ENCODE peak calls at places on chromosomes 13 and 19, in seven cellular contexts. R, L, V, C, P, K and F are unnamed samples. For H3K4me1, the result is how much of the 10 kb centered on the place peaks cover.

GRCh38 chr13:28489536-28489935 is 5.4 kb downstream of the FLT1 start:
- DNase-seq in L (no peak), C (peak), R (peak), K (no peak), P (no peak), V (no peak), F (peak)

GRCh38 chr13:111903143-111903542 is 163.8 kb upstream of the SOX1 start:
- DNase-seq in K (peak), P (peak), R (no peak), C (peak), V (no peak), L (peak), F (peak)

GRCh38 chr19:1079566-1080111 is 12.7 kb downstream of the ARHGAP45 start:
- DNase-seq in K (no peak), C (no peak), V (no peak), P (no peak), R (no peak), L (peak), F (no peak)

GRCh38 chr13:107799001-107799400 is 416.3 kb downstream of the LIG4 start:
- DNase-seq in R (peak), K (no peak), C (peak), P (no peak), L (no peak), V (no peak), F (no peak)

GRCh38 chr13:110644892-110645521 is 29.7 kb downstream of the NAXD start:
- DNase-seq in C (peak), V (peak), K (peak), L (peak), P (peak), R (peak), F (peak)

GRCh38 chr19:16772841-16773240 is 53.2 kb downstream of the NWD1 start:
- DNase-seq in C (no peak), V (no peak), K (no peak), P (no peak), L (no peak), R (no peak), F (no peak)

GRCh38 chr13:73945871-73946270 is 188.3 kb downstream of the KLF12 start:
- DNase-seq in K (no peak), L (no peak), P (no peak), R (no peak), C (peak), V (peak), F (no peak)

GRCh38 chr13:28640861-28641599 is 17.9 kb upstream of the POMP start:
- DNase-seq in C (no peak), L (no peak), V (no peak), K (no peak), R (no peak), P (no peak), F (peak)

GRCh38 chr13:114099918-114100445 is 32.4 kb downstream of the RASA3 start:
- DNase-seq in C (peak), K (peak), P (peak), L (peak), R (peak), V (no peak), F (peak)

GRCh38 chr13:63048648-63049047 is 1633.0 kb upstream of the PCDH20 start:
- DNase-seq in L (no peak), C (no peak), V (no peak), K (no peak), R (peak), P (no peak), F (no peak)

GRCh38 chr13:63044617-63045016 is 1629.0 kb upstream of the PCDH20 start:
- DNase-seq in C (no peak), L (no peak), R (no peak), V (no peak), P (no peak), K (no peak), F (no peak)

GRCh38 chr13:63050287-63050686 is 1634.6 kb upstream of the PCDH20 start:
- DNase-seq in V (no peak), P (no peak), R (no peak), L (no peak), K (no peak), C (no peak), F (no peak)
- H4K8ac ChIP-seq in V (no peak), P (no peak), R (no peak), L (no peak), K (no peak), C (no peak), F (no peak)

GRCh38 chr19:13045812-13046211 is 50.5 kb downstream of the NFIX start:
- DNase-seq in V (no peak), K (no peak), P (no peak), L (no peak), C (no peak), R (no peak), F (no peak)

GRCh38 chr19:13042443-13043130 is 47.3 kb downstream of the NFIX start:
- DNase-seq in L (no peak), K (no peak), V (no peak), R (peak), P (no peak), C (no peak), F (no peak)

GRCh38 chr19:13040916-13041292 is 45.6 kb downstream of the NFIX start:
- DNase-seq in C (no peak), R (no peak), V (no peak), K (no peak), L (no peak), P (no peak), F (no peak)

GRCh38 chr19:13044160-13044853 is 49.0 kb downstream of the NFIX start:
- DNase-seq in L (no peak), R (peak), C (no peak), P (no peak), K (no peak), V (no peak), F (no peak)

GRCh38 chr19:13043285-13043684 is 48.0 kb downstream of the NFIX start:
- DNase-seq in R (no peak), V (no peak), K (no peak), P (no peak), L (no peak), C (no peak), F (no peak)
- H3K4me1 ChIP-seq in R (under half), V (under half), K (under half), P (under half), L (under half), C (under half), F (under half)

DNA sequence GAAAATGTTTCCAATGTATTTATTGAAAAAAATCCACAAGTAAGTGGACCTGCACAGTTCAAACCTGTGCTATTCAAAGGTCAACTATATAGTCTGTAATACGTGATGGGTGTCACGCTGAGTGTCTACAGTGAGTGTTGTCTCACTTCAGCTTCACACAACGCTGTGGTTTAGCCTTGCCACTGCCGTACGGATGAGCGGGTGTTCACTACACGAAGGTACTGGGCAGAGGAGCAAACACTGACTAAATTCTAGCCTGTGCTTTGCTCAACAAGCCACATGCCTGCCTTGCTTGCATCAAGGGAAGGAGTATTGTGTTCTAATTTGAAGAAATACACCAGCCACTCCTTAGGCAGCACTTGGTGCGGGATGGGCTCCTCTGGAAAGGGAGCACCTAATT is 3.4 kb upstream of the FFAR3 start:
- DNase-seq in P (no peak), V (no peak), K (no peak), C (no peak), R (no peak), L (no peak), F (no peak)
- H4K8ac ChIP-seq in P (no peak), V (no peak), K (no peak), C (no peak), R (no peak), L (no peak), F (no peak)

DNA sequence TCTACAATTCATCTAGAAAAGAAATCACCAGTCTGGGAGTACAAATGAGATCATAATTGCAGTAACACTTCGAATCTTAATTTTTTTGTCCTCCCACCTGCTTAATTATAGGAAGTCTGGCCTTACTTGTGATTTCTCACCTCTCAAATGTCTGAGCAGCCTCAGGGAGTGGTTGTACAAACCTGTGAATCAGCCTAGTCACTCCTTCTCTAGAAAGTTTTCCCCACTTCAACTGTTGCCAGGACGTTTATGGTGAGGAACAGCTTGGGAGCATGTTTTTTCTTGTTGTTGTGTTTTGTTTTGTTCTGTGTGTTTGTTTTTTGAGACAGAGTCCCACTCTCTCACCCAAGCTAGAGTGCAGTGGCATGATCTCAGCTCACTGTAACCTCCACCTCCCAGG is 50.3 kb upstream of the CLDN10 start:
- DNase-seq in C (no peak), V (no peak), R (no peak), K (no peak), P (no peak), L (no peak), F (no peak)
- H3K4me1 ChIP-seq in C (under half), V (under half), R (under half), K (under half), P (under half), L (under half), F (under half)

GRCh38 chr13:19836472-19836871 is 27.0 kb downstream of the ZMYM5 start:
- DNase-seq in L (no peak), R (peak), C (no peak), K (no peak), V (no peak), P (no peak), F (peak)

GRCh38 chr13:19834704-19835103 is 28.7 kb downstream of the ZMYM5 start:
- DNase-seq in L (no peak), V (no peak), C (no peak), K (no peak), R (no peak), P (no peak), F (no peak)

DNA sequence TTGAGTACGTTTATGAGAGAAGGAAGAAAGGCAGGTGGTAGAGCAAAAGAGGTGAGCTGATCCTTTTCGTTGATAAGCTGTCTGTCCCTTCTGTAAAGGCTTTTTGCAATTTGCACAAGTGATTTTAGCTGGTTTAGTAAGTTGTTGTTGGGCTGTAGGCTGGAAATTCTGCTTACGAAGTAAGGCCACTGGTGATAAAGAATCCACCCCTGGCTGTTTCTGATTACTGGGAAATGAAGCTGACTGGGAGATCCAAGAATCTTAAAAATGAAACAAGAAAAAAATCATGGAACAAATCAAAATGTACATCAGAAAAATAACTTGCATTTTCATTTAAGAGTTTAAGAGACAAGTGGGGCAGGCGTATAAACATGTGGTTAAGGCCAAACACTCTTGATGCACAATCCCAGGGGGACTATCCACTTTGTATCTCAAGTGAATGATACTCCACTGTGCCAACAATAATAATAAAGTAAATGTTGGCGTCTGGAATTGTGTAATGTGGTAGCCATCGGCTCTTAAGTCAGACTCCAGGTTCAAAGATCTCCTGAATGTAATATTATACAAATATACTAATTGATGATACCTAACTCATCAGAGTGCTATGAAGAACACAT is 24.6 kb downstream of the ZMYM5 start:
- DNase-seq in R (peak), L (no peak), P (no peak), V (no peak), C (no peak), K (no peak), F (no peak)
- H4K8ac ChIP-seq in R (no peak), L (no peak), P (no peak), V (no peak), C (no peak), K (no peak), F (no peak)

GRCh38 chr19:10762656-10763055 is 44.8 kb downstream of the DNM2 start:
- DNase-seq in L (no peak), P (no peak), C (peak), R (no peak), V (no peak), K (peak), F (no peak)

GRCh38 chr19:10761443-10762242 is 43.8 kb downstream of the DNM2 start:
- DNase-seq in K (no peak), V (no peak), L (peak), R (no peak), C (no peak), P (no peak), F (no peak)

GRCh38 chr19:10763828-10764339 is 46.0 kb downstream of the DNM2 start:
- DNase-seq in L (no peak), K (no peak), C (no peak), V (no peak), R (no peak), P (no peak), F (no peak)

GRCh38 chr19:10764340-10764894 is 46.5 kb downstream of the DNM2 start:
- DNase-seq in P (no peak), R (no peak), V (no peak), L (no peak), K (no peak), C (no peak), F (no peak)

DNA sequence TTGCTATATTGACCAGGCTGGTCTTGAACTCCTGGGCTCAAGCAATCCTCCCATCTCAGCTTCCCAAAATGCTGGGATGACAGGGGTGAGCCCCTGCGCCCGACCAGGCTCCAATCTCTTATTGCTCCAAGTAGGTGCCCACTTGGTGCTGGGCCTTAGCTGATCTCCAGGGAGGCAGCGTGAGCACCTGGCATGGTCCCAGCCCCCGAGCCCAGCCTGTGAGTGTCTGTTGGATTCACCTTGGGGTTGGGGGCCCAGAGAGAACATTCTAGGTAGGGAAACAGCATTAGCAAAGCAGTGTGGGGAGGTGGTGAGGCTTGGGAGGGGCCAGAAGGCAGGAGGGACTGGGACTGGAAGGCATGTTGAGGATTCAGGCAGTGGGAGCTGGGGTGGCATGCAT is 45.5 kb downstream of the DNM2 start:
- DNase-seq in V (no peak), R (no peak), L (no peak), K (no peak), P (no peak), C (no peak), F (no peak)
- H3K4me1 ChIP-seq in V (under half), R (under half), L (under half), K (under half), P (under half), C (under half), F (half or more)

GRCh38 chr13:43984292-43984691 is 104.6 kb downstream of the LACC1 start:
- DNase-seq in K (no peak), V (no peak), R (no peak), L (no peak), C (no peak), P (no peak), F (no peak)
- H4K8ac ChIP-seq in K (no peak), V (no peak), R (no peak), L (no peak), C (no peak), P (no peak), F (no peak)

DNA sequence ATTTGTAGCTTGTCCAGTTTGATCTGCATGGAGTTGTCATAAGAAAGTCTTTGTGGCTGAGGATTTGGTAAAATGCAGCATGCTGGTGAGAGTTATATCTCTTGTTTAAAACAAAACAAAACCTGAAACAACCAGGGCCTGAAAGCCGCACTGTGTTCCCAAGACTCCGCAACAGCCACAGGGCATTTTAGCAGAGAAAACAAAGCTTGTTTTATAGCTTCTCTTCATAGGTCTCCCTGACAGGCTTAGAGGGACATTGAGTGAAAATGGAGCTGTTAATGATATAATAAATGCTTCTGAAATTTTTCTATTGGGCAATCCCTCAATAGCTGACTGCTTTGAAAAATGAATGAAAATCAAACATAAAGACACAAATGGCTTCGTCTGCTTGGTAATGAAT is 148.7 kb upstream of the RNF113B start:
- DNase-seq in C (no peak), K (no peak), P (no peak), R (no peak), V (no peak), L (peak), F (no peak)
- H3K4me1 ChIP-seq in C (under half), K (under half), P (under half), R (under half), V (under half), L (under half), F (under half)

DNA sequence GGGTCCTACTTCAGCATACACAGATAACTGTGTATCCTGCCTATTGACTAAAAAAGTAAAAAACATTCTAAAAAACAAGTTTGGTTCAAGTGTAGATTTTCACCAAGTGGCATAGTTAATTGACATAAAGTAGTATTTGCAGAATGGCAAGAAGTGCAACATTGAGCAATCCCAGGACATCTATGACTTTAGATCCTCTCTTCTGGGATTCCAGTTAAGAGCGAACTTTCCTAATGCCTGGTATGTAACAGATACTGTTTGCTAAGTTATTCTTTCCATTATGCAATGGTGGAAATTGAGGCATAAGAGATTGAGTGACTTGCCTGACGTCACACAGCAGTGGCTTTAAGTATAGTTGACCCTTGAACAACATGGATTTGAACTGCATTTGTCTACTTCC is 96.1 kb downstream of the ZMYM2 start:
- DNase-seq in K (peak), P (no peak), R (no peak), C (no peak), L (no peak), V (no peak), F (no peak)
- H4K8ac ChIP-seq in K (no peak), P (no peak), R (no peak), C (no peak), L (no peak), V (no peak), F (no peak)